ENCODE peak calls at places on chromosome 17, in six cellular contexts. C is IMR-90, M is trophoblast cell, L is mesendoderm, N is H1, R is mesenchymal stem cell. Y is an unnamed sample.

GRCh38 chr17:31050948-31051347 is 43.8 kb upstream of the NF1 start:
- DNase-seq in C (no peak), M (no peak), L (no peak), N (no peak), R (no peak), Y (no peak)

GRCh38 chr17:59851431-59852375 is 41.0 kb downstream of the TUBD1 start:
- DNase-seq in C (peak; percentile 99), M (no peak), L (no peak), N (no peak), R (peak; percentile 99), Y (no peak)

GRCh38 chr17:79923974-79924638 is 84.9 kb upstream of the CBX4 start:
- DNase-seq in C (peak; percentile 12), M (no peak), L (peak; percentile 79), N (peak; percentile 50), R (peak; percentile 41), Y (peak; percentile 73)

GRCh38 chr17:56505154-56505756 is 88.2 kb upstream of the NOG start:
- DNase-seq in C (no peak), M (no peak), L (no peak), N (no peak), R (no peak), Y (no peak)

GRCh38 chr17:54891176-54891821 is 9.4 kb upstream of the TOM1L1 start:
- DNase-seq in C (peak; percentile 73), M (no peak), L (peak; percentile 80), N (no peak), R (peak; percentile 72), Y (peak; percentile 51)

GRCh38 chr17:48908853-48909394 is 717 bp downstream of the UBE2Z start:
- DNase-seq in C (peak; percentile 85), M (peak; percentile 27), L (peak; percentile 97), N (peak; percentile 88), R (peak; percentile 90), Y (peak; percentile 89)

GRCh38 chr17:79938696-79939435 is 96.8 kb downstream of the TBC1D16 start:
- DNase-seq in C (no peak), M (no peak), L (no peak), N (no peak), R (no peak), Y (no peak)

GRCh38 chr17:40552806-40553693 is 12.2 kb downstream of the CCR7 start:
- DNase-seq in C (no peak), M (no peak), L (no peak), N (no peak), R (no peak), Y (no peak)

GRCh38 chr17:77160032-77160876 is 19.5 kb downstream of the SEC14L1 start:
- DNase-seq in C (no peak), M (no peak), L (no peak), N (no peak), R (peak; percentile 13), Y (no peak)

GRCh38 chr17:5699789-5700188 is 115.5 kb upstream of the NLRP1 start:
- DNase-seq in C (no peak), M (no peak), L (peak; percentile 53), N (no peak), R (no peak), Y (no peak)

GRCh38 chr17:3613139-3613538 is 3.9 kb upstream of the TRPV1 start:
- DNase-seq in C (no peak), M (no peak), L (no peak), N (no peak), R (no peak), Y (no peak)

GRCh38 chr17:82108999-82109480 is 11.0 kb upstream of the FASN start:
- DNase-seq in C (no peak), M (no peak), L (no peak), N (no peak), R (no peak), Y (no peak)

DNA sequence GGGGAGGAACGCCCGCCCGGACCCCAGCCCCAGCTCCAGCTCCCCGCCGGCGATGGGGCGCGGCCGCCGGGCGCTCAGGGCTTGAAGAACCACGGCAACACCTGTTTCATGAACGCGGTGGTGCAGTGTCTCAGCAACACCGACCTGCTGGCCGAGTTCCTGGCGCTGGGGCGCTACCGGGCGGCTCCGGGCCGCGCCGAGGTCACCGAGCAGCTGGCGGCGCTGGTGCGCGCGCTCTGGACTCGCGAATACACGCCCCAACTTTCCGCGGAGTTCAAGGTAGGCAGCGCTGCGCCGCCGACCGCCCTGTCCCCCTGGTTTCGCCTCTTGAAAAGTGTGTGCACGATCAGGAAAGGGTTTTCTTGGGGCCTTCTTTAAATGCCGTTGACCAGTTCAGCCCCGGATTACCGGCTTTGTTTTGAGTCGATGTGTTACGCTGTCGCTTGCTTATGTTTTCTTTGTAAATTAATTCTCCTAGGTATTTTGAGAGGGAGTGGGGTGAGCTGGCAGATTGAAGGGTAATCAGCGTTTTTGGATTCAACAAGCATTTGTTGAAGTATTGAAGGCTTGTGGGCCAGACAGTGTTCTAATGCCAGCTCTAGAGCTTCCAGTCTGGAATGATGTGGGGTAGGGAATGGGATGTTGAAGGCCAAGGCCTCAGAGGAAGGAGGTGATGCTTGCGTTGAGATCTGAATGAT is 690 bp downstream of the USP43 start:
- DNase-seq in C (no peak), M (peak; percentile 45), L (peak; percentile 74), N (no peak), R (peak; percentile 50), Y (peak; percentile 27)
- H3K4me3 ChIP-seq in C (no peak overlapping the region), M (peak overlapping the region; percentile 89), L (peak overlapping the region; percentile 60), N (peak overlapping the region; percentile 65), R (peak overlapping the region; percentile 85), Y (peak overlapping the region; percentile 53)

DNA sequence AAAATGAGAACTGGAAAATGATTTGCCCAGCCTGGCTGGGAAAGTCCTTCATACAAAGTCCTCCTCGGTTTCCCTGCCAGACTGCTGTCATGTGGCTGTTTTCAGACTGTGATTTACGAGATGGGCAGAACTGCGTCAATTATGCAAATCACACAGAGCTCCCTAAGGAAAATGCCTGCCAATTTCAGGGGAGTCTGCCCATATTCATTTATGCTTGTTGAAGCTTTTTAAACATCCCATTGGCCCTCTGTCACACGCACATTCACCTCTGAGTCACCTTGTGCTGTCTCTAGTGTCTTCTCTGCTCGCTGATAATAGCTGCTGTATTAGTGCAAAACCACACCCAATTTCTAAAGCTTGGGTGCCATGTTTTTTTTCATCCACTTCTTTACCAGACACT is 81.7 kb upstream of the FAM20A start:
- DNase-seq in C (no peak), M (no peak), L (no peak), N (no peak), R (no peak), Y (no peak)
- H2BK120ac ChIP-seq in C (no peak overlapping the region), M (no peak overlapping the region), L (no peak overlapping the region), N (no peak overlapping the region), R (no peak overlapping the region), Y (no peak overlapping the region)

GRCh38 chr17:72429066-72429638 is 308.3 kb downstream of the SOX9 start:
- DNase-seq in C (no peak), M (no peak), L (no peak), N (no peak), R (no peak), Y (no peak)
- H3K4me3 ChIP-seq in C (no peak overlapping the region), M (no peak overlapping the region), L (no peak overlapping the region), N (no peak overlapping the region), R (no peak overlapping the region), Y (no peak overlapping the region)

GRCh38 chr17:32349854-32350661 is at the start of gene ZNF207:
- DNase-seq in C (peak; percentile 97), M (peak; percentile 98), L (peak; percentile 98), N (peak; percentile 88), R (peak; percentile 97), Y (peak; percentile 94)
- H2BK120ac ChIP-seq in C (peak within 1 kb of the TSS; percentile 7), M (peak within 1 kb of the TSS; percentile 87), L (peak within 1 kb of the TSS; percentile 34), N (peak within 1 kb of the TSS; percentile 55), R (peak within 1 kb of the TSS; percentile 54), Y (no peak within 1 kb of the TSS)

DNA sequence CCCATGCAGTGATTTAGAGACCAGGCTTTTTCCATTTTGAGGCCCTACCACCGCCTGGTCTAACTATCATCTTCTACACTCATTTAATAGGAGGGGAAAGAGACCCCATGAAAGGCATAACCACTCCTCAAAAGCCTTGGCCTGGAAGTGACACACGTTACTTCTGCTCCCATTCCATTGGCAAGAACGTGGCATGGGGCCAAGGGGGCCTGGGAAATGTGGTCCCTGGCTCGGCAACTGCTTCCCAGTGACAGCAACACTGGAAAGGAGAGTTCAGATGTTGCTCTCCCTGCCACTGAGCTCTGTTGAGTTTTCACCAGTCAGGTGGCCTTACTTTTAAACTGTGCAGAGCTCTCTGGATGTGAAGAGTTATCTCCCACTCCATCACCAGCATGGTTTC is 45.2 kb upstream of the MAP3K14 start:
- DNase-seq in C (no peak), M (no peak), L (no peak), N (no peak), R (no peak), Y (no peak)
- H3K4me3 ChIP-seq in C (no peak overlapping the region), M (no peak overlapping the region), L (no peak overlapping the region), N (no peak overlapping the region), R (no peak overlapping the region), Y (no peak overlapping the region)

DNA sequence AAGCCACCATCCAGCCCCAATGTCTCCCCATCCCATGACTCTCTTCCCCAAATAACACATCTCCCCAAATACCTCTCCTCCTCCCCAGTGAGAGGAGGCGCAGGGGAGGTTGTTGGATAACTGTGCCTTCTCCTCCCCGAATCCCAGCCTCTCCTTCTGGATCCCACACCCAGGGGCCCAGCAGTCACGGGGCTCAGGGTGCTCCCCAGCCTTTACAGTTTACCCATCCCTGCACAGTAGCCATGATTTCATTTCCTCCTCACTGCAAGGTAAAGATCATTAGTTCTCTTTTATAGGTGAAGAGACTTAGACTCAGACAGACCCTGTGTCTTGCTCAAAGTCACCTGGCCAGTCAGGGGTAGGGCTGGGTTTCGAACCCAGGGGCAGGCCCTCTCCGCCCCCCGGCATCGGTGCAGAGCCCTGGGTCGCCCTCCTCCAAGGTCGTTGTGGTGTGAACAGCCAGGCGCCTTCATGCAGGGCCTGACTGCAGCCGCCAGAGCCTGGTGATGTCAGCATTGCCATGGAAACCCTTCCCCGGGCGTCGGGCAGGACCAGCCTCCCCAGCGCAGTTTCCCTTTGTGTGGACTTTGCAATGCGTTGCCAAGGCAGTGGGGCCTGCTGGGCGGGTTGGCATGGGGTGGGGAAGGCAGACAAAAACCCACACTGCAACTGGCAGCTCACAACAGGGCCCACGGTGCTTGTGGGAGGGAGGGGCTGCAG is 53.3 kb upstream of the TOB1 start:
- DNase-seq in C (peak; percentile 82), M (peak; percentile 69), L (peak; percentile 97), N (no peak), R (peak; percentile 94), Y (peak; percentile 69)
- H2BK120ac ChIP-seq in C (no peak overlapping the region), M (no peak overlapping the region), L (no peak overlapping the region), N (peak overlapping the region; percentile 65), R (no peak overlapping the region), Y (peak overlapping the region; percentile 61)

GRCh38 chr17:64016248-64016784 is 4.1 kb downstream of the ICAM2 start:
- DNase-seq in C (no peak), M (no peak), L (no peak), N (no peak), R (no peak), Y (no peak)

GRCh38 chr17:64015447-64015846 is 5.0 kb downstream of the ICAM2 start:
- DNase-seq in C (no peak), M (no peak), L (no peak), N (no peak), R (no peak), Y (no peak)

GRCh38 chr17:64017381-64017980 is 3.0 kb downstream of the ICAM2 start:
- DNase-seq in C (no peak), M (no peak), L (no peak), N (no peak), R (no peak), Y (no peak)

GRCh38 chr17:64019486-64020067 is 856 bp downstream of the ICAM2 start:
- DNase-seq in C (no peak), M (no peak), L (no peak), N (no peak), R (no peak), Y (no peak)

DNA sequence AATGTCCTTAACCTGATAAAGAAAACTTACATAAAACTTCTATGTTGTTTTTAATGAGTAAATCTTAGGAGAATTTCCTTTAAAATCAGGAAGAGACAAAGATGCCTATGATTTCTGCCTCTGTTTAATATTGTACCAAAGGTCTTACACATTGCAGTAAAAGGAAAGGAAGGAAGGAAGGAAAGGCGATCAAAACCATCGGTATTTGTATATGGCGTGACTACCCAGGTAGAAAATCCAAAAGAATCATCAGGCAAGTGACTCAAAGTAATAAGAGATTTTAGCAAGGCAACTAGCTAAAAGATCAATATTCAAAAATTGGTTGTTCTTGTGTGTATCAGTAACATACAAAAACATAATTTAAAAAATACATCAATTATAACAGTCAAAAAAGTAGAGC is 3.5 kb downstream of the ICAM2 start:
- DNase-seq in C (no peak), M (no peak), L (no peak), N (no peak), R (no peak), Y (no peak)
- H3K4me3 ChIP-seq in C (no peak overlapping the region), M (no peak overlapping the region), L (no peak overlapping the region), N (no peak overlapping the region), R (no peak overlapping the region), Y (no peak overlapping the region)